ENCODE peak calls at places on chromosomes 5 and 9, in nine cellular contexts. W is transverse colon, G is left lung, T is astrocyte of the spinal cord, S is IMR-90, L is ascending aorta, N is mucosa of descending colon, V is AG04450, C is psoas muscle. R is an unnamed sample.

GRCh38 chr9:126522957-126523356 is 90.8 kb upstream of the LMX1B start:
- DNase-seq in G (peak), T (no peak), W (no peak), L (no peak), V (no peak), N (no peak), S (no peak), C (no peak), R (no peak)

GRCh38 chr9:20269620-20270019 is 352.7 kb downstream of the MLLT3 start:
- DNase-seq in W (no peak), S (no peak), L (no peak), T (no peak), V (no peak), C (no peak), N (no peak), G (no peak), R (no peak)

GRCh38 chr5:145848854-145849253 is 13.7 kb upstream of the PRELID2 start:
- DNase-seq in T (peak), V (no peak), L (no peak), S (peak), G (no peak), N (no peak), C (no peak), W (no peak), R (no peak)

GRCh38 chr9:122347348-122348287 is 23.2 kb upstream of the PTGS1 start:
- DNase-seq in N (peak), G (no peak), L (no peak), V (no peak), S (no peak), W (peak), T (no peak), C (no peak), R (no peak)

GRCh38 chr9:110180386-110180712 is 27.6 kb downstream of the C9orf152 start:
- DNase-seq in G (no peak), S (no peak), N (no peak), T (no peak), W (no peak), V (no peak), C (no peak), L (no peak), R (no peak)

GRCh38 chr5:923473-923873 is 30.8 kb downstream of the TRIP13 start:
- DNase-seq in N (peak), L (peak), G (peak), V (peak), S (peak), C (peak), T (peak), W (peak), R (peak)

GRCh38 chr5:8848997-8849585 is 696.8 kb downstream of the SEMA5A start:
- DNase-seq in T (peak), C (no peak), W (no peak), N (no peak), L (no peak), G (no peak), S (peak), V (no peak), R (peak)

GRCh38 chr5:60404171-60404570 is 295.8 kb downstream of the DEPDC1B start:
- DNase-seq in C (no peak), N (no peak), V (no peak), S (no peak), T (no peak), W (no peak), L (no peak), G (no peak), R (no peak)

GRCh38 chr9:124782661-124783574 is 6.0 kb downstream of the OLFML2A start:
- DNase-seq in N (no peak), V (no peak), T (no peak), W (peak), S (no peak), L (no peak), G (no peak), C (no peak), R (no peak)

GRCh38 chr5:58940446-58940845 is 357.6 kb downstream of the RAB3C start:
- DNase-seq in T (peak), C (no peak), V (peak), W (no peak), S (peak), L (no peak), G (no peak), N (no peak), R (peak)

GRCh38 chr9:134625361-134626140 is 16.1 kb upstream of the COL5A1 start:
- DNase-seq in C (no peak), S (peak), G (no peak), N (no peak), T (peak), W (no peak), V (no peak), L (peak), R (peak)

GRCh38 chr9:19701991-19702390 is 86.8 kb downstream of the SLC24A2 start:
- DNase-seq in V (no peak), G (no peak), T (no peak), L (no peak), C (no peak), W (no peak), N (no peak), S (no peak), R (no peak)

GRCh38 chr5:43215073-43215631 is 23.1 kb downstream of the NIM1K start:
- DNase-seq in S (no peak), V (no peak), L (no peak), W (no peak), N (no peak), C (no peak), G (peak), T (no peak), R (no peak)

GRCh38 chr5:122915717-122916399 is 70.4 kb downstream of the SNX24 start:
- DNase-seq in G (no peak), L (no peak), W (no peak), V (no peak), S (no peak), C (no peak), N (no peak), T (no peak), R (no peak)

GRCh38 chr9:127916665-127917581 is at the start of gene ST6GALNAC4:
- DNase-seq in W (peak), V (peak), N (peak), L (peak), G (peak), C (peak), S (peak), T (peak), R (peak)

GRCh38 chr9:89247431-89248370 is 63.3 kb upstream of the CKS2 start:
- DNase-seq in W (no peak), G (no peak), V (no peak), C (no peak), L (no peak), S (peak), N (no peak), T (peak), R (no peak)

GRCh38 chr9:113580041-113580953 is 116.8 kb downstream of the RGS3 start:
- DNase-seq in T (peak), L (peak), W (peak), V (no peak), N (peak), C (peak), S (peak), G (peak), R (no peak)

GRCh38 chr9:27440888-27441740 is 83.0 kb upstream of the IFNK start:
- DNase-seq in S (no peak), V (no peak), L (no peak), W (no peak), G (no peak), T (peak), N (no peak), C (no peak), R (no peak)

GRCh38 chr5:6450235-6450860 is 1.7 kb downstream of the UBE2QL1 start:
- DNase-seq in G (no peak), L (no peak), S (no peak), V (no peak), T (no peak), W (no peak), C (no peak), N (no peak), R (no peak)
- H3K4me3 ChIP-seq in G (no peak), L (peak), S (no peak), V (no peak), T (no peak), W (no peak), C (peak), N (no peak), R (no peak)

GRCh38 chr5:154575869-154576806 is 98.1 kb upstream of the HAND1 start:
- DNase-seq in G (no peak), N (no peak), W (no peak), S (no peak), V (no peak), L (no peak), T (no peak), C (no peak), R (no peak)
- TF ChIP-seq CTCF in G (no peak), N (no peak), W (no peak), S (no peak), V (no peak), L (no peak), T (peak), C (no peak), R (no peak)

GRCh38 chr5:102975040-102975439 is 144.9 kb downstream of the GIN1 start:
- DNase-seq in T (no peak), S (no peak), L (no peak), W (no peak), V (no peak), C (no peak), G (no peak), N (no peak), R (no peak)

GRCh38 chr5:102974177-102974576 is 145.8 kb downstream of the GIN1 start:
- DNase-seq in N (no peak), G (no peak), L (no peak), T (no peak), W (no peak), V (no peak), S (no peak), C (no peak), R (no peak)

GRCh38 chr5:102971693-102972293 is 148.1 kb downstream of the GIN1 start:
- DNase-seq in C (no peak), L (no peak), W (no peak), G (no peak), T (peak), N (no peak), S (peak), V (no peak), R (peak)

DNA sequence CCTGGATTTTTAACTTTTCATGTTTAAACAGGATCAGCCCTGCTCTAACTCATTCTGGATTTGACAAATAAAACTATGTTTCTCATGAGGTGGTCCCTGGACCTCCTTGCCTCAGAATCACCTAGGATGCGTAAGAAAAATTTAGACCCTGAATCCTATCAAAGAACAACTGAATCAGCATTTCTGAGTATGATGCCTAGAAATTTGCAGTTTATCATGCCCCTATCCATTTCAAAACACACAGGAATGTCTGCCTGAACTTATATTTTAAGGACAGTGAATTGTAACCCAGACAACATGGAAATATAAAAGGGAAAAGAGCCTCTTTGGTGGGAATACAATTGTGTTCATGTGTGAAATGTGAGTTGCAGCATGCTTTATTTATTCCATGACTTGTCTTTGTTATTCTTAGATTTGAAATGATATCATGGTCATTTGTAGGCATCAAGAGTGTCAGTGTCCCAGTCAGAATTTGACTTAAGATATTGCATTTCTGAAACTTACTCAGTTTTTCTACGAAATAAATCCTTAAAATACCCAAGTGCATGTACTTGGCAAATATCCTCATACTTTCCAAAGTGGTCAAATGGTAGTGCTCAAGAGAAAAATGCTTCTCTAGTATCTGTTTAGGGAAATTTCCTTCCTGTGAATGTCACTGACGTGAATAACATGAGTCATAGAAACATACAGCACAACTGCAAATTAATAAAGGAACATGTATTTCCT is 144.3 kb downstream of the GIN1 start:
- DNase-seq in C (no peak), T (peak), W (no peak), S (peak), V (peak), N (no peak), G (no peak), L (no peak), R (peak)
- H3K4me3 ChIP-seq in C (no peak), T (no peak), W (no peak), S (no peak), V (no peak), N (no peak), G (no peak), L (no peak), R (no peak)

DNA sequence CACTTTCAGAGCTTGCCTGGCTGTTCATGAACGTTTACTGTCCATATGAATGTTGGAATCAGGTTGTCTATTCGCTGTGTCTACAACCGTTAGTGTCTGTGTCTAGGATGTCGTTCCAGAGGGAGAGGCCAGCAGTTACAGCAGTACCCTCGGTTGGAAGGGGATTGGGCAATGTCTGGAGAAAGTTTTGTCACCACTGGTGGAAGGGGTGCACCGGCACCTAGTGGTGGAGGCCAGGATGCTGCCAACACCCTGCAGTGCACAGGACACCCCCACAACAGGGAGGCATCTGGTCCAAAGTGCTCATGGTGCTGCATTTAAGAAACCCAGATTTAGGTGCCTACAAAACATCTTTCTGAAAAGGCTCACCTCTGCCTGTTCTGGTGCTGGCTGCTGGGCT is 220.7 kb downstream of the FANCC start:
- DNase-seq in V (no peak), N (no peak), G (no peak), T (no peak), L (no peak), S (no peak), C (no peak), W (no peak), R (peak)
- TF ChIP-seq CTCF in V (peak), N (no peak), G (no peak), T (no peak), L (no peak), S (peak), C (no peak), W (no peak), R (peak)